ENCODE peak calls at places on chromosomes 13 and 19, in four cellular contexts. One of them, this sample, is unnamed.

GRCh38 chr19:8251025-8251472 is 41.9 kb downstream of the CERS4 start:
- DNase-seq in AG09319: no peak
- DNase-seq in M059J: peak
- DNase-seq in EL: no peak
- DNase-seq in this sample: peak

GRCh38 chr19:39157275-39157996 is 31.9 kb downstream of the PAK4 start:
- DNase-seq in AG09319: no peak
- DNase-seq in M059J: no peak
- DNase-seq in EL: no peak
- DNase-seq in this sample: no peak

GRCh38 chr19:31578326-31578725 is 229.1 kb upstream of the TSHZ3 start:
- DNase-seq in AG09319: no peak
- DNase-seq in M059J: no peak
- DNase-seq in EL: no peak
- DNase-seq in this sample: no peak

GRCh38 chr13:58953638-58954037 is 1210.1 kb downstream of the DIAPH3 start:
- DNase-seq in AG09319: no peak
- DNase-seq in M059J: peak
- DNase-seq in EL: no peak
- DNase-seq in this sample: no peak

GRCh38 chr13:95834134-95834765 is 157.3 kb downstream of the DNAJC3 start:
- DNase-seq in AG09319: peak
- DNase-seq in M059J: peak
- DNase-seq in EL: peak
- DNase-seq in this sample: peak

GRCh38 chr13:28590450-28590849 is 68.5 kb upstream of the POMP start:
- DNase-seq in AG09319: no peak
- DNase-seq in M059J: no peak
- DNase-seq in EL: no peak
- DNase-seq in this sample: no peak

GRCh38 chr19:29531458-29532025 is 5.7 kb downstream of the VSTM2B start:
- DNase-seq in AG09319: no peak
- DNase-seq in M059J: no peak
- DNase-seq in EL: no peak
- DNase-seq in this sample: no peak

GRCh38 chr19:19663292-19664120 is at the start of gene ATP13A1:
- DNase-seq in AG09319: peak
- DNase-seq in M059J: peak
- DNase-seq in EL: peak
- DNase-seq in this sample: peak

GRCh38 chr19:34364830-34365462 is at the start of gene GPI:
- DNase-seq in AG09319: no peak
- DNase-seq in M059J: peak
- DNase-seq in EL: peak
- DNase-seq in this sample: peak

GRCh38 chr19:33150852-33151518 is 19.1 kb downstream of the WDR88 start:
- DNase-seq in AG09319: no peak
- DNase-seq in M059J: no peak
- DNase-seq in EL: no peak
- DNase-seq in this sample: no peak

GRCh38 chr13:40333238-40333637 is 333.2 kb downstream of the FOXO1 start:
- DNase-seq in AG09319: no peak
- DNase-seq in M059J: no peak
- DNase-seq in EL: peak
- DNase-seq in this sample: no peak

GRCh38 chr13:66926200-66926850 is 303.8 kb downstream of the PCDH9 start:
- DNase-seq in AG09319: no peak
- DNase-seq in M059J: no peak
- DNase-seq in EL: no peak
- DNase-seq in this sample: no peak

GRCh38 chr19:524062-524674 is 7.4 kb upstream of the CDC34 start:
- DNase-seq in AG09319: no peak
- DNase-seq in M059J: no peak
- DNase-seq in EL: no peak
- DNase-seq in this sample: peak

GRCh38 chr19:3614858-3615505 is 8.3 kb upstream of the TBXA2R start:
- DNase-seq in AG09319: no peak
- DNase-seq in M059J: no peak
- DNase-seq in EL: no peak
- DNase-seq in this sample: no peak

This sample was measured in AG08395.